ENCODE peak calls at places on chromosomes 2 and 18, in six cellular contexts. I is colonic mucosa, G is retinal pigment epithelial cell, H is uterus, N is Calu3, O is psoas muscle. Z is an unnamed sample.

GRCh38 chr2:237739101-237739500 is 59.5 kb upstream of the RBM44 start:
- DNase-seq in I (no peak), G (no peak), H (peak; percentile 79), N (no peak), O (peak; percentile 75), Z (no peak)

GRCh38 chr2:149004836-149005235 is 33.7 kb upstream of the LYPD6B start:
- DNase-seq in I (no peak), G (no peak), H (no peak), N (no peak), O (no peak), Z (no peak)

GRCh38 chr2:28652217-28652616 is 99.4 kb upstream of the PPP1CB start:
- DNase-seq in I (no peak), G (no peak), H (no peak), N (no peak), O (no peak), Z (no peak)

GRCh38 chr18:23137093-23137640 is 1.9 kb downstream of the CABLES1 start:
- DNase-seq in I (no peak), G (no peak), H (no peak), N (no peak), O (no peak), Z (no peak)

GRCh38 chr18:36378194-36378593 is 80.7 kb downstream of the FHOD3 start:
- DNase-seq in I (no peak), G (no peak), H (no peak), N (no peak), O (no peak), Z (no peak)

GRCh38 chr2:71620116-71620515 is 166.8 kb downstream of the DYSF start:
- DNase-seq in I (peak; percentile 4), G (no peak), H (no peak), N (no peak), O (no peak), Z (no peak)

GRCh38 chr2:71749671-71750101 is 296.3 kb downstream of the DYSF start:
- DNase-seq in I (no peak), G (no peak), H (no peak), N (no peak), O (peak; percentile 43), Z (no peak)

GRCh38 chr2:20676353-20677215 is 9.6 kb downstream of the GDF7 start:
- DNase-seq in I (no peak), G (no peak), H (no peak), N (no peak), O (no peak), Z (peak; percentile 56)

GRCh38 chr18:10805587-10806088 is 279.8 kb downstream of the NAPG start:
- DNase-seq in I (no peak), G (no peak), H (no peak), N (no peak), O (no peak), Z (no peak)

GRCh38 chr2:16862474-16862873 is 196.8 kb upstream of the CYRIA start:
- DNase-seq in I (no peak), G (no peak), H (no peak), N (no peak), O (no peak), Z (no peak)

GRCh38 chr18:48990497-48991298 is 39.9 kb upstream of the SMAD7 start:
- DNase-seq in I (no peak), G (no peak), H (no peak), N (peak; percentile 48), O (peak; percentile 41), Z (no peak)

GRCh38 chr2:237901932-237902846 is 42.8 kb downstream of the RAMP1 start:
- DNase-seq in I (no peak), G (no peak), H (peak; percentile 52), N (no peak), O (no peak), Z (no peak)

GRCh38 chr2:112021781-112022231 is 33.3 kb upstream of the TMEM87B start:
- DNase-seq in I (no peak), G (peak; percentile 22), H (no peak), N (no peak), O (no peak), Z (no peak)

GRCh38 chr2:67559156-67559555 is 162.0 kb downstream of the ETAA1 start:
- DNase-seq in I (no peak), G (no peak), H (no peak), N (no peak), O (no peak), Z (no peak)

GRCh38 chr18:66971951-66972350 is 368.1 kb upstream of the CDH19 start:
- DNase-seq in I (no peak), G (no peak), H (no peak), N (no peak), O (no peak), Z (no peak)

GRCh38 chr2:101249826-101250225 is 2.9 kb upstream of the CNOT11 start:
- DNase-seq in I (no peak), G (no peak), H (no peak), N (no peak), O (no peak), Z (no peak)

GRCh38 chr2:186595219-186595618 is 5.4 kb downstream of the ITGAV start:
- DNase-seq in I (no peak), G (no peak), H (no peak), N (no peak), O (peak; percentile 14), Z (no peak)

GRCh38 chr2:51681854-51682253 is 649.9 kb upstream of the NRXN1 start:
- DNase-seq in I (no peak), G (no peak), H (no peak), N (no peak), O (no peak), Z (no peak)

GRCh38 chr18:73948497-73948896 is 199.1 kb downstream of the FBXO15 start:
- DNase-seq in I (no peak), G (no peak), H (no peak), N (peak; percentile 21), O (no peak), Z (no peak)

GRCh38 chr2:126664639-126665038 is 8.7 kb downstream of the GYPC start:
- DNase-seq in I (no peak), G (no peak), H (no peak), N (no peak), O (no peak), Z (no peak)

GRCh38 chr2:236665130-236665529 is 95.5 kb downstream of the ACKR3 start:
- DNase-seq in I (no peak), G (no peak), H (no peak), N (no peak), O (no peak), Z (no peak)

GRCh38 chr2:133433455-133434451 is 134.5 kb downstream of the NCKAP5 start:
- DNase-seq in I (no peak), G (no peak), H (no peak), N (no peak), O (no peak), Z (no peak)

GRCh38 chr18:33581816-33582215 is 3.8 kb downstream of the ASXL3 start:
- DNase-seq in I (no peak), G (no peak), H (no peak), N (no peak), O (no peak), Z (no peak)

GRCh38 chr2:58042486-58042970 is 4.1 kb upstream of the VRK2 start:
- DNase-seq in I (peak; percentile 32), G (peak; percentile 93), H (no peak), N (peak; percentile 48), O (no peak), Z (no peak)

GRCh38 chr2:38178142-38178541 is 102.2 kb upstream of the CYP1B1 start:
- DNase-seq in I (no peak), G (no peak), H (no peak), N (no peak), O (peak; percentile 33), Z (no peak)

GRCh38 chr2:223324402-223324801 is 272.4 kb downstream of the KCNE4 start:
- DNase-seq in I (no peak), G (no peak), H (no peak), N (no peak), O (no peak), Z (no peak)

GRCh38 chr2:144583741-144584453 is 64.0 kb upstream of the ZEB2 start:
- DNase-seq in I (no peak), G (no peak), H (no peak), N (no peak), O (no peak), Z (no peak)

GRCh38 chr2:128451084-128451483 is 132.4 kb upstream of the HS6ST1 start:
- DNase-seq in I (peak; percentile 3), G (no peak), H (peak; percentile 1), N (no peak), O (no peak), Z (no peak)

GRCh38 chr2:70596293-70596692 is 42.7 kb upstream of the TGFA start:
- DNase-seq in I (no peak), G (no peak), H (no peak), N (peak; percentile 72), O (no peak), Z (no peak)

GRCh38 chr2:6922201-6922656 is 5.0 kb downstream of the RNF144A start:
- DNase-seq in I (no peak), G (no peak), H (no peak), N (peak; percentile 62), O (no peak), Z (no peak)
- TF ChIP-seq CTCF in I (no peak), G (peak; percentile 34), H (no peak), N (peak; percentile 40), O (no peak), Z (no peak)

DNA sequence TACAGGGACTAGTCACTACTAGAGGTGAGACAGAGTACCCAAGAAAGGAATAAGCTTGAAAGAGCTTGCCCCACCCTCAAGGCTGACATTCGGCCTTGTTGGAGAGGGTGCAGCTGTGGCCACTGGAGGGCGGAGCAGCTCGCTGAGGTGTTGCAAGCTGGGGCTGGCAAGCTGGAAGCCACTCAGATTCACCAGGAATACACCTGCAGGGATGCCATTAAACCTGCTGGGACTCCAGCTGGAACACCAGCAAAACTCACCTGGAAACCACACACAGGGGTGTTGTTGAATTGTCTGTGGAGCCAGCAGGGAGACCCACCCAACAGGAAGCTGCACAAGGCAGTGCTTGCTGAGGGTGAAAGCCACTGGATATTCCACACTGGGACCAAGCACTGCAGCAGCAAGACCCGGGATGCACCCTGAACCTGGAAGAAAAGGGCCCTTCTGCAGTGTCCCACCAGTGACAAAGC is 26.1 kb downstream of the KCTD18 start:
- DNase-seq in I (peak; percentile 76), G (no peak), H (no peak), N (peak; percentile 70), O (no peak), Z (peak; percentile 77)
- TF ChIP-seq CTCF in I (peak; percentile 62), G (peak; percentile 60), H (no peak), N (peak; percentile 62), O (no peak), Z (peak; percentile 41)

GRCh38 chr2:178796079-178796677 is 11.0 kb downstream of the TTN start:
- DNase-seq in I (no peak), G (peak; percentile 15), H (no peak), N (no peak), O (no peak), Z (no peak)
- TF ChIP-seq CTCF in I (peak; percentile 38), G (peak; percentile 43), H (peak; percentile 46), N (peak; percentile 53), O (peak; percentile 54), Z (peak; percentile 49)

GRCh38 chr2:200423552-200423951 is 86.3 kb downstream of the KCTD18 start:
- DNase-seq in I (no peak), G (no peak), H (no peak), N (no peak), O (no peak), Z (no peak)

GRCh38 chr2:200421270-200421669 is 88.6 kb downstream of the KCTD18 start:
- DNase-seq in I (no peak), G (no peak), H (no peak), N (no peak), O (no peak), Z (no peak)

GRCh38 chr2:200422071-200422470 is 87.8 kb downstream of the KCTD18 start:
- DNase-seq in I (no peak), G (no peak), H (no peak), N (no peak), O (no peak), Z (no peak)

GRCh38 chr2:200425026-200425821 is 84.6 kb downstream of the KCTD18 start:
- DNase-seq in I (no peak), G (no peak), H (no peak), N (no peak), O (no peak), Z (no peak)

GRCh38 chr2:200422532-200423262 is 87.2 kb downstream of the KCTD18 start:
- DNase-seq in I (no peak), G (no peak), H (no peak), N (no peak), O (no peak), Z (no peak)
- TF ChIP-seq CTCF in I (no peak), G (peak; percentile 14), H (no peak), N (no peak), O (no peak), Z (no peak)